ENCODE peak calls at places on chromosomes 3 and 15, in nine cellular contexts. D, N, A, T, F, O, S, I and M are unnamed samples.

GRCh38 chr15:63466378-63467192 is 37.8 kb upstream of the USP3 start:
- DNase-seq in D (peak; percentile 18), N (peak; percentile 63), A (no peak), T (peak; percentile 70), F (no peak), O (peak; percentile 75), S (peak; percentile 77), I (no peak), M (peak; percentile 38)

GRCh38 chr15:62183130-62183529 is 18.0 kb upstream of the C2CD4B start:
- DNase-seq in D (no peak), N (no peak), A (no peak), T (no peak), F (no peak), O (no peak), S (no peak), I (no peak), M (no peak)

GRCh38 chr3:159733194-159733860 is 255.3 kb upstream of the IL12A start:
- DNase-seq in D (no peak), N (peak; percentile 92), A (no peak), T (peak; percentile 78), F (no peak), O (peak; percentile 42), S (no peak), I (no peak), M (no peak)

GRCh38 chr15:31499953-31500808 is 173.5 kb downstream of the KLF13 start:
- DNase-seq in D (no peak), N (peak; percentile 26), A (no peak), T (no peak), F (no peak), O (no peak), S (no peak), I (no peak), M (no peak)

GRCh38 chr3:153052096-153052460 is 109.9 kb upstream of the RAP2B start:
- DNase-seq in D (no peak), N (peak; percentile 95), A (peak; percentile 27), T (peak; percentile 94), F (no peak), O (peak; percentile 100), S (no peak), I (no peak), M (no peak)

GRCh38 chr15:31156808-31157207 is 55.3 kb upstream of the TRPM1 start:
- DNase-seq in D (no peak), N (no peak), A (no peak), T (no peak), F (no peak), O (no peak), S (no peak), I (no peak), M (no peak)

GRCh38 chr3:190989213-190989612 is 126.7 kb upstream of the GMNC start:
- DNase-seq in D (no peak), N (no peak), A (no peak), T (no peak), F (no peak), O (no peak), S (no peak), I (no peak), M (no peak)

GRCh38 chr3:32495609-32496008 is 7.0 kb downstream of the CMTM6 start:
- DNase-seq in D (no peak), N (no peak), A (no peak), T (no peak), F (no peak), O (peak; percentile 96), S (no peak), I (no peak), M (no peak)

GRCh38 chr3:16085884-16086608 is 88.4 kb upstream of the GALNT15 start:
- DNase-seq in D (no peak), N (no peak), A (no peak), T (peak; percentile 62), F (no peak), O (no peak), S (no peak), I (peak; percentile 76), M (no peak)

GRCh38 chr15:90959894-90960293 is 5.2 kb downstream of the RCCD1 start:
- DNase-seq in D (no peak), N (peak; percentile 60), A (no peak), T (no peak), F (no peak), O (no peak), S (no peak), I (peak; percentile 77), M (no peak)

GRCh38 chr3:158703566-158703965 is 28.7 kb downstream of the RARRES1 start:
- DNase-seq in D (no peak), N (no peak), A (no peak), T (no peak), F (no peak), O (no peak), S (no peak), I (no peak), M (no peak)

GRCh38 chr3:42605550-42606173 is 5.2 kb downstream of the NKTR start:
- DNase-seq in D (no peak), N (no peak), A (no peak), T (no peak), F (no peak), O (no peak), S (no peak), I (no peak), M (no peak)

GRCh38 chr15:77631790-77632551 is 741 bp downstream of the LINGO1 start:
- DNase-seq in D (no peak), N (no peak), A (peak; percentile 8), T (no peak), F (no peak), O (no peak), S (no peak), I (no peak), M (no peak)

GRCh38 chr3:153967260-153967659 is 153.9 kb upstream of the ARHGEF26 start:
- DNase-seq in D (no peak), N (no peak), A (no peak), T (no peak), F (no peak), O (no peak), S (no peak), I (no peak), M (no peak)

GRCh38 chr15:58518626-58519025 is 86.8 kb downstream of the LIPC start:
- DNase-seq in D (no peak), N (no peak), A (no peak), T (no peak), F (no peak), O (no peak), S (no peak), I (no peak), M (no peak)

GRCh38 chr3:106013971-106014370 is 145.2 kb upstream of the CBLB start:
- DNase-seq in D (no peak), N (peak; percentile 96), A (no peak), T (peak; percentile 76), F (no peak), O (peak; percentile 100), S (no peak), I (no peak), M (no peak)

GRCh38 chr3:8984512-8984911 is 21.2 kb upstream of the RAD18 start:
- DNase-seq in D (no peak), N (no peak), A (no peak), T (no peak), F (no peak), O (no peak), S (no peak), I (no peak), M (no peak)

GRCh38 chr3:101518421-101518871 is 5.4 kb upstream of the SENP7 start:
- DNase-seq in D (peak; percentile 32), N (peak; percentile 1), A (no peak), T (no peak), F (no peak), O (peak; percentile 98), S (peak; percentile 74), I (no peak), M (peak; percentile 21)

GRCh38 chr15:73969151-73969759 is 22.8 kb downstream of the STOML1 start:
- DNase-seq in D (no peak), N (peak; percentile 45), A (no peak), T (no peak), F (peak; percentile 31), O (no peak), S (no peak), I (no peak), M (no peak)

GRCh38 chr15:41465822-41466421 is 27.8 kb upstream of the ITPKA start:
- DNase-seq in D (no peak), N (peak; percentile 62), A (no peak), T (peak; percentile 69), F (no peak), O (peak; percentile 61), S (peak; percentile 45), I (no peak), M (no peak)

GRCh38 chr3:130480736-130481135 is 36.2 kb upstream of the COL6A6 start:
- DNase-seq in D (no peak), N (peak; percentile 23), A (no peak), T (peak; percentile 42), F (no peak), O (peak; percentile 44), S (no peak), I (no peak), M (no peak)

GRCh38 chr15:100210338-100210737 is 131.4 kb downstream of the ADAMTS17 start:
- DNase-seq in D (no peak), N (no peak), A (no peak), T (no peak), F (no peak), O (no peak), S (no peak), I (no peak), M (no peak)

GRCh38 chr3:159854500-159855124 is 134.0 kb upstream of the IL12A start:
- DNase-seq in D (no peak), N (peak; percentile 97), A (no peak), T (peak; percentile 94), F (no peak), O (peak; percentile 97), S (no peak), I (no peak), M (no peak)

GRCh38 chr3:151085227-151085888 is at the start of gene MED12L:
- DNase-seq in D (peak; percentile 36), N (peak; percentile 68), A (peak; percentile 71), T (peak; percentile 74), F (peak; percentile 88), O (peak; percentile 39), S (peak; percentile 24), I (no peak), M (peak; percentile 38)

GRCh38 chr15:51243774-51244173 is 94.6 kb downstream of the CYP19A1 start:
- DNase-seq in D (no peak), N (no peak), A (no peak), T (peak; percentile 6), F (no peak), O (peak; percentile 80), S (no peak), I (no peak), M (no peak)

GRCh38 chr15:93965491-93965890 is 265.9 kb upstream of the MCTP2 start:
- DNase-seq in D (no peak), N (no peak), A (no peak), T (no peak), F (no peak), O (no peak), S (no peak), I (no peak), M (no peak)

GRCh38 chr15:34993877-34994276 is 5.8 kb upstream of the ZNF770 start:
- DNase-seq in D (no peak), N (no peak), A (no peak), T (no peak), F (no peak), O (no peak), S (no peak), I (no peak), M (no peak)

GRCh38 chr15:45180648-45181436 is 6.9 kb downstream of the SHF start:
- DNase-seq in D (no peak), N (no peak), A (no peak), T (no peak), F (no peak), O (no peak), S (no peak), I (no peak), M (no peak)

GRCh38 chr15:90869140-90869541 is 753 bp downstream of the FURIN start:
- DNase-seq in D (no peak), N (no peak), A (no peak), T (no peak), F (no peak), O (no peak), S (no peak), I (no peak), M (no peak)

GRCh38 chr3:127074900-127075360 is 92.0 kb downstream of the PLXNA1 start:
- DNase-seq in D (no peak), N (peak; percentile 84), A (no peak), T (peak; percentile 61), F (peak; percentile 57), O (peak; percentile 67), S (no peak), I (no peak), M (no peak)

GRCh38 chr15:29534378-29534777 is 264.8 kb upstream of the NSMCE3 start:
- DNase-seq in D (no peak), N (peak; percentile 2), A (no peak), T (no peak), F (no peak), O (no peak), S (no peak), I (no peak), M (no peak)